ENCODE peak calls at places on chromosomes 4 and X, in four cellular contexts. I is PC-3, Z is A549, Y is fibroblast of lung. J is an unnamed sample.
A peak's percentile ranks its signal among the peaks of the same experiment; 100 is the strongest.

GRCh38 chr4:176584031-176584430 is 208.7 kb downstream of the VEGFC start:
- DNase-seq in I (no peak), Z (no peak), Y (no peak), J (no peak)

GRCh38 chrX:18422325-18422724 is 3.1 kb upstream of the CDKL5 start:
- DNase-seq in I (peak; percentile 76), Z (peak; percentile 41), Y (peak; percentile 94), J (no peak)

GRCh38 chrX:31931225-31931624 is 859.4 kb upstream of the FTHL17 start:
- DNase-seq in I (no peak), Z (no peak), Y (peak; percentile 50), J (no peak)

GRCh38 chr4:39469429-39470077 is 10.7 kb downstream of the LIAS start:
- DNase-seq in I (peak; percentile 85), Z (peak; percentile 41), Y (peak; percentile 92), J (peak; percentile 76)

GRCh38 chr4:48748949-48749596 is 31.0 kb downstream of the FRYL start:
- DNase-seq in I (no peak), Z (no peak), Y (no peak), J (no peak)

GRCh38 chr4:108168213-108168671 is 490 bp downstream of the LEF1 start:
- DNase-seq in I (no peak), Z (no peak), Y (peak; percentile 49), J (peak; percentile 27)

GRCh38 chrX:54921427-54922021 is 900 bp downstream of the TRO start:
- DNase-seq in I (no peak), Z (no peak), Y (peak; percentile 80), J (peak; percentile 60)

GRCh38 chr4:8394125-8394524 is 46.4 kb downstream of the ACOX3 start:
- DNase-seq in I (no peak), Z (no peak), Y (peak; percentile 82), J (no peak)

GRCh38 chrX:23364416-23364815 is 29.8 kb downstream of the PTCHD1 start:
- DNase-seq in I (no peak), Z (no peak), Y (no peak), J (no peak)

GRCh38 chr4:186808635-186809018 is 85.0 kb upstream of the FAT1 start:
- DNase-seq in I (peak; percentile 19), Z (no peak), Y (peak; percentile 53), J (no peak)

GRCh38 chrX:120302434-120302833 is 8.8 kb downstream of the TMEM255A start:
- DNase-seq in I (no peak), Z (no peak), Y (no peak), J (peak; percentile 97)

GRCh38 chr4:127558489-127559407 is 74.0 kb upstream of the INTU start:
- DNase-seq in I (no peak), Z (no peak), Y (no peak), J (no peak)

GRCh38 chrX:146863566-146863965 is 49.0 kb upstream of the CXorf51A start:
- DNase-seq in I (peak; percentile 13), Z (no peak), Y (no peak), J (no peak)

GRCh38 chr4:176627916-176628315 is 164.8 kb downstream of the VEGFC start:
- DNase-seq in I (no peak), Z (no peak), Y (no peak), J (no peak)

GRCh38 chrX:103540145-103540544 is 20.9 kb upstream of the RAB40A start:
- DNase-seq in I (peak; percentile 51), Z (no peak), Y (peak; percentile 66), J (no peak)

GRCh38 chr4:25234390-25235367 is 846 bp downstream of the PI4K2B start:
- DNase-seq in I (peak; percentile 78), Z (peak; percentile 49), Y (peak; percentile 88), J (peak; percentile 90)

GRCh38 chrX:18542131-18542530 is 116.7 kb downstream of the CDKL5 start:
- DNase-seq in I (no peak), Z (no peak), Y (no peak), J (no peak)

GRCh38 chrX:29315931-29316330 is 728.7 kb downstream of the IL1RAPL1 start:
- DNase-seq in I (no peak), Z (no peak), Y (no peak), J (no peak)

GRCh38 chr4:73222466-73223257 is 35.9 kb downstream of the ANKRD17 start:
- DNase-seq in I (peak; percentile 95), Z (peak; percentile 65), Y (peak; percentile 96), J (peak; percentile 93)

GRCh38 chr4:122806981-122807679 is 19.5 kb upstream of the FGF2 start:
- DNase-seq in I (no peak), Z (no peak), Y (no peak), J (no peak)

GRCh38 chrX:76253432-76253831 is 80.6 kb downstream of the PBDC1 start:
- DNase-seq in I (peak; percentile 56), Z (peak; percentile 15), Y (peak; percentile 67), J (peak; percentile 52)

GRCh38 chrX:100413231-100413630 is 3.2 kb upstream of the PCDH19 start:
- DNase-seq in I (peak; percentile 69), Z (peak; percentile 33), Y (peak; percentile 67), J (peak; percentile 68)

GRCh38 chrX:125651426-125651825 is 331.8 kb downstream of the TEX13C start:
- DNase-seq in I (no peak), Z (no peak), Y (no peak), J (no peak)

GRCh38 chrX:153953342-153953830 is 8.9 kb upstream of the RENBP start:
- DNase-seq in I (peak; percentile 64), Z (peak; percentile 68), Y (peak; percentile 59), J (peak; percentile 56)

GRCh38 chrX:17580529-17581155 is 156.7 kb upstream of the SCML1 start:
- DNase-seq in I (no peak), Z (no peak), Y (peak; percentile 80), J (no peak)

GRCh38 chrX:9681011-9681410 is 84.6 kb downstream of the GPR143 start:
- DNase-seq in I (no peak), Z (no peak), Y (no peak), J (no peak)

GRCh38 chr4:103996059-103996458 is 276.3 kb upstream of the TACR3 start:
- DNase-seq in I (peak; percentile 25), Z (no peak), Y (peak; percentile 1), J (no peak)

GRCh38 chrX:99353412-99353811 is 1056.7 kb downstream of the PCDH19 start:
- DNase-seq in I (no peak), Z (no peak), Y (no peak), J (no peak)

DNA sequence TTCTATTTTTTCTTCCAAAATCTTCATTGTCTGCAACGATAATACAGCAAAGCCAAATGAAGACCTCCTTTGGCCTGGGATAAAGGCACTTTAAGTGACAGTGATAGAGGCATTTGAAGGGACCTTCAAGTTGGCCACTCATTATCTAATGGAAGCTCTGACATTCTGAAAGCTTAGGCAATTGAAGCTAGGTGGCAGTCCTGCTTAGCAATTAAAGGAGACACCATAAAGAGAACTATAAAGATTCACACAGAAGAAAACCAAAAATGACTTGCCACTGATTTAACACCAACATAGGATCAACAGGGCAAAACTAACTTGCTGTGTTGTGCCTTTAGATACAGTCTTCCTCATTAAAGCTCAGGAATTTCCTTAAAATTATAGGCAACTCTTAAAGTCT is 103.3 kb upstream of the TSPAN7 start:
- DNase-seq in I (no peak), Z (no peak), Y (no peak), J (peak; percentile 16)
- TF ChIP-seq CTCF in I (no peak), Z (no peak), Y (no peak), J (peak; percentile 41)

GRCh38 chr4:87353592-87353991 is 30.9 kb upstream of the HSD17B13 start:
- DNase-seq in I (peak; percentile 67), Z (no peak), Y (peak; percentile 67), J (peak; percentile 61)
- H3K4me2 ChIP-seq in I (no peak overlapping the region), Z (no peak overlapping the region), Y (no peak overlapping the region), J (peak overlapping the region; percentile 38)

GRCh38 chr4:119124314-119124713 is 11.3 kb upstream of the MYOZ2 start:
- DNase-seq in I (no peak), Z (no peak), Y (peak; percentile 49), J (no peak)
- TF ChIP-seq CTCF in I (no peak), Z (no peak), Y (no peak), J (no peak)

DNA sequence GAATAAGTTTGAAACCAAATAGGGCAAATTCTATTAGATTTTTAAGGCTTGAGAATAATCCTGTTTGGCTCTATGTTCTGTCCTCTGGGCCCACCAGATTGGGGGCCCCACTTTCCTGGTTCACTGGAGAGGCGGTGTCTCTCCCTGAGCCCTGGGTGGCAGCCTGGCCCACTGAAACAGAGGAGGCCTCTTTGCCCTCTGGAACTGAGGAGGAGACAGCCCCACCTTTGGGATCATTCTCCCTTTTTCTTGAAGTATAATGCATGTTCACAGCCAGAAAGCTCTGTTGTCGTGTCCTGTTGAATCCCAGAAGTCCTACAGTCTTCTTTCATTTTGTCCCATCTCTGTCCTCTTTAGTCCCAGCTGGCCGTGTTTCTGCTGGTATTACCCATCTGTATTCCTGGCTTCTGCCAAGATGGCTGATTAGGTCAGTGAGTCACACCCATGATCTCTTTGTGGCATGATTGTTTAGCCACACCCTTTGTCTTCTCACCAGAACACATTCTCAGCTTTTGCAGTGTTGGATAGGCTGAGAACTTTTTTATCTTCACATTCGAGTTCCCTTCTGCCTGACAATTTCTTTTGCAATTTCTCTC is 8.1 kb upstream of the TBC1D25 start:
- DNase-seq in I (peak; percentile 80), Z (peak; percentile 28), Y (peak; percentile 79), J (no peak)
- H3K4me2 ChIP-seq in I (peak overlapping the region; percentile 39), Z (peak overlapping the region; percentile 47), Y (peak overlapping the region; percentile 51), J (no peak overlapping the region)

GRCh38 chrX:3788494-3789233 is 75.2 kb upstream of the PRKX start:
- DNase-seq in I (no peak), Z (no peak), Y (no peak), J (no peak)
- TF ChIP-seq CTCF in I (no peak), Z (no peak), Y (no peak), J (no peak)

GRCh38 chr4:170386974-170387373 is 297.2 kb upstream of the AADAT start:
- DNase-seq in I (no peak), Z (no peak), Y (no peak), J (peak; percentile 25)
- H3K4me2 ChIP-seq in I (no peak overlapping the region), Z (no peak overlapping the region), Y (no peak overlapping the region), J (no peak overlapping the region)

GRCh38 chrX:109629310-109629709 is 4.3 kb upstream of the KCNE5 start:
- DNase-seq in I (no peak), Z (no peak), Y (peak; percentile 8), J (no peak)

GRCh38 chrX:109635151-109635550 is 10.2 kb upstream of the KCNE5 start:
- DNase-seq in I (peak; percentile 39), Z (peak; percentile 3), Y (peak; percentile 14), J (peak; percentile 38)

GRCh38 chrX:109638158-109638557 is 13.2 kb upstream of the KCNE5 start:
- DNase-seq in I (no peak), Z (no peak), Y (no peak), J (no peak)

GRCh38 chrX:109632906-109633504 is 8.0 kb upstream of the KCNE5 start:
- DNase-seq in I (peak; percentile 52), Z (peak; percentile 13), Y (peak; percentile 45), J (peak; percentile 6)
- TF ChIP-seq CTCF in I (peak; percentile 55), Z (peak; percentile 54), Y (peak; percentile 17), J (peak; percentile 39)

GRCh38 chr4:19126903-19127302 is 1105.3 kb upstream of the LCORL start:
- DNase-seq in I (no peak), Z (no peak), Y (no peak), J (no peak)
- H3K4me2 ChIP-seq in I (no peak overlapping the region), Z (no peak overlapping the region), Y (no peak overlapping the region), J (no peak overlapping the region)

DNA sequence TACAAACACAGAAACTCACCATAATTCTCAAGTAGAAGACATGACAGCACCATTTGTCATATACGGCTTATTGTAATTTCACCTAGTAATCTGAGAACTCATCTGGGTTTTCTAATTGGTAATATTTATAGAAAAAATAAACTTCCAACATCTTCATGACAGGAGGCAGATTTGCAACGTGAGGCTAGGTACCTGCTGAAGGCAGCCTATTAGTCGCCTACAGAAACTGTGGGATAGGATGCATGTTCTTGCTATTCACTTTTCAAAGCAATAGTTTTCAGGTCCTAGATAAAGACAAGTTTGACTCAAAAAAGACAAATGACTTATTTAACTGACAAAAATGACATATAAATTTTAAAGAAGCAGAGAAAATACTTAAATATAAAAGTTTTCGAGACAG is 2.9 kb downstream of the ZNF732 start:
- DNase-seq in I (no peak), Z (no peak), Y (no peak), J (no peak)
- TF ChIP-seq CTCF in I (no peak), Z (no peak), Y (no peak), J (no peak)

J was measured in MM.1S.